ENCODE peak calls at places on chromosomes 1 and 21, in five cellular contexts. One of them, this sample, is unnamed.

GRCh38 chr1:32336963-32337675 is 1.1 kb upstream of the MARCKSL1 start:
- DNase-seq in DND-41: peak; percentile 72
- DNase-seq in mucosa of descending colon: peak; percentile 80
- DNase-seq in PC-9: peak; percentile 48
- DNase-seq in lower lobe of right lung: peak; percentile 84
- DNase-seq in this sample: peak; percentile 63

GRCh38 chr1:145906954-145907755 is 2.7 kb downstream of the ITGA10 start:
- DNase-seq in DND-41: no peak
- DNase-seq in mucosa of descending colon: no peak
- DNase-seq in PC-9: no peak
- DNase-seq in lower lobe of right lung: no peak
- DNase-seq in this sample: no peak

GRCh38 chr1:97630968-97631367 is 289.9 kb downstream of the DPYD start:
- DNase-seq in DND-41: peak; percentile 17
- DNase-seq in mucosa of descending colon: no peak
- DNase-seq in PC-9: no peak
- DNase-seq in lower lobe of right lung: no peak
- DNase-seq in this sample: no peak

GRCh38 chr1:241612533-241613505 is 27.4 kb downstream of the CHML start:
- DNase-seq in DND-41: no peak
- DNase-seq in mucosa of descending colon: no peak
- DNase-seq in PC-9: peak; percentile 79
- DNase-seq in lower lobe of right lung: no peak
- DNase-seq in this sample: no peak

GRCh38 chr1:62435231-62436038 is 1.4 kb upstream of the USP1 start:
- DNase-seq in DND-41: peak; percentile 12
- DNase-seq in mucosa of descending colon: peak; percentile 68
- DNase-seq in PC-9: peak; percentile 43
- DNase-seq in lower lobe of right lung: peak; percentile 51
- DNase-seq in this sample: peak; percentile 24

GRCh38 chr1:223492044-223492443 is 98.8 kb downstream of the CCDC185 start:
- DNase-seq in DND-41: no peak
- DNase-seq in mucosa of descending colon: no peak
- DNase-seq in PC-9: no peak
- DNase-seq in lower lobe of right lung: peak; percentile 69
- DNase-seq in this sample: no peak

GRCh38 chr1:158458263-158458662 is 3.4 kb upstream of the OR10K1 start:
- DNase-seq in DND-41: no peak
- DNase-seq in mucosa of descending colon: no peak
- DNase-seq in PC-9: no peak
- DNase-seq in lower lobe of right lung: no peak
- DNase-seq in this sample: no peak

GRCh38 chr1:44808938-44809917 is 905 bp downstream of the BTBD19 start:
- DNase-seq in DND-41: peak; percentile 88
- DNase-seq in mucosa of descending colon: peak; percentile 87
- DNase-seq in PC-9: no peak
- DNase-seq in lower lobe of right lung: peak; percentile 80
- DNase-seq in this sample: no peak

GRCh38 chr21:45072963-45073300 is 1.4 kb upstream of the ADARB1 start:
- DNase-seq in DND-41: no peak
- DNase-seq in mucosa of descending colon: no peak
- DNase-seq in PC-9: no peak
- DNase-seq in lower lobe of right lung: no peak
- DNase-seq in this sample: no peak

GRCh38 chr1:84624876-84625275 is 50.6 kb upstream of the CTBS start:
- DNase-seq in DND-41: no peak
- DNase-seq in mucosa of descending colon: no peak
- DNase-seq in PC-9: no peak
- DNase-seq in lower lobe of right lung: no peak
- DNase-seq in this sample: no peak

GRCh38 chr1:154877370-154877974 is 7.4 kb upstream of the KCNN3 start:
- DNase-seq in DND-41: no peak
- DNase-seq in mucosa of descending colon: no peak
- DNase-seq in PC-9: peak; percentile 62
- DNase-seq in lower lobe of right lung: no peak
- DNase-seq in this sample: peak; percentile 80

GRCh38 chr21:14538477-14538876 is 7.6 kb downstream of the SAMSN1 start:
- DNase-seq in DND-41: no peak
- DNase-seq in mucosa of descending colon: no peak
- DNase-seq in PC-9: no peak
- DNase-seq in lower lobe of right lung: no peak
- DNase-seq in this sample: no peak

GRCh38 chr21:40546657-40547056 is 300.3 kb downstream of the DSCAM start:
- DNase-seq in DND-41: no peak
- DNase-seq in mucosa of descending colon: no peak
- DNase-seq in PC-9: no peak
- DNase-seq in lower lobe of right lung: no peak
- DNase-seq in this sample: no peak

GRCh38 chr1:4045397-4046010 is 145.4 kb upstream of the C1orf174 start:
- DNase-seq in DND-41: no peak
- DNase-seq in mucosa of descending colon: no peak
- DNase-seq in PC-9: no peak
- DNase-seq in lower lobe of right lung: no peak
- DNase-seq in this sample: no peak

GRCh38 chr1:209103135-209103534 is 480.4 kb upstream of the CAMK1G start:
- DNase-seq in DND-41: no peak
- DNase-seq in mucosa of descending colon: no peak
- DNase-seq in PC-9: no peak
- DNase-seq in lower lobe of right lung: no peak
- DNase-seq in this sample: no peak

GRCh38 chr1:23613191-23614126 is 54.2 kb upstream of the ID3 start:
- DNase-seq in DND-41: peak; percentile 90
- DNase-seq in mucosa of descending colon: peak; percentile 76
- DNase-seq in PC-9: no peak
- DNase-seq in lower lobe of right lung: no peak
- DNase-seq in this sample: no peak

GRCh38 chr1:32204943-32205361 is 519 bp upstream of the IQCC start:
- DNase-seq in DND-41: no peak
- DNase-seq in mucosa of descending colon: peak; percentile 62
- DNase-seq in PC-9: no peak
- DNase-seq in lower lobe of right lung: peak; percentile 59
- DNase-seq in this sample: peak; percentile 62

GRCh38 chr1:214372092-214372491 is 91.1 kb downstream of the SMYD2 start:
- DNase-seq in DND-41: no peak
- DNase-seq in mucosa of descending colon: no peak
- DNase-seq in PC-9: no peak
- DNase-seq in lower lobe of right lung: no peak
- DNase-seq in this sample: no peak

GRCh38 chr21:29949991-29950390 is 10.2 kb upstream of the GRIK1 start:
- DNase-seq in DND-41: no peak
- DNase-seq in mucosa of descending colon: no peak
- DNase-seq in PC-9: no peak
- DNase-seq in lower lobe of right lung: no peak
- DNase-seq in this sample: no peak

GRCh38 chr1:222097646-222098045 is 355.8 kb upstream of the DUSP10 start:
- DNase-seq in DND-41: no peak
- DNase-seq in mucosa of descending colon: no peak
- DNase-seq in PC-9: peak; percentile 50
- DNase-seq in lower lobe of right lung: no peak
- DNase-seq in this sample: no peak

GRCh38 chr1:192952646-192953045 is 106.5 kb downstream of the UCHL5 start:
- DNase-seq in DND-41: no peak
- DNase-seq in mucosa of descending colon: no peak
- DNase-seq in PC-9: no peak
- DNase-seq in lower lobe of right lung: no peak
- DNase-seq in this sample: no peak

GRCh38 chr21:28587748-28588147 is 404.9 kb downstream of the LTN1 start:
- DNase-seq in DND-41: no peak
- DNase-seq in mucosa of descending colon: no peak
- DNase-seq in PC-9: no peak
- DNase-seq in lower lobe of right lung: no peak
- DNase-seq in this sample: no peak

GRCh38 chr1:177181631-177182291 is 11.0 kb downstream of the BRINP2 start:
- DNase-seq in DND-41: no peak
- DNase-seq in mucosa of descending colon: no peak
- DNase-seq in PC-9: no peak
- DNase-seq in lower lobe of right lung: peak; percentile 54
- DNase-seq in this sample: peak; percentile 27

GRCh38 chr1:1678581-1679380 is 13.8 kb downstream of the SLC35E2B start:
- DNase-seq in DND-41: no peak
- DNase-seq in mucosa of descending colon: peak; percentile 88
- DNase-seq in PC-9: no peak
- DNase-seq in lower lobe of right lung: peak; percentile 34
- DNase-seq in this sample: peak; percentile 69

GRCh38 chr1:94609619-94610018 is 68.1 kb upstream of the F3 start:
- DNase-seq in DND-41: no peak
- DNase-seq in mucosa of descending colon: no peak
- DNase-seq in PC-9: no peak
- DNase-seq in lower lobe of right lung: no peak
- DNase-seq in this sample: no peak

GRCh38 chr1:165143437-165144065 is 213.0 kb downstream of the LMX1A start:
- DNase-seq in DND-41: peak; percentile 44
- DNase-seq in mucosa of descending colon: no peak
- DNase-seq in PC-9: no peak
- DNase-seq in lower lobe of right lung: no peak
- DNase-seq in this sample: peak; percentile 18

GRCh38 chr21:16633851-16634521 is 878.9 kb upstream of the CXADR start:
- DNase-seq in DND-41: no peak
- DNase-seq in mucosa of descending colon: no peak
- DNase-seq in PC-9: no peak
- DNase-seq in lower lobe of right lung: no peak
- DNase-seq in this sample: no peak

GRCh38 chr1:228002792-228003191 is 4.0 kb upstream of the WNT3A start:
- DNase-seq in DND-41: no peak
- DNase-seq in mucosa of descending colon: no peak
- DNase-seq in PC-9: no peak
- DNase-seq in lower lobe of right lung: no peak
- DNase-seq in this sample: no peak

GRCh38 chr1:92623187-92623778 is 136.6 kb upstream of the GFI1 start:
- DNase-seq in DND-41: no peak
- DNase-seq in mucosa of descending colon: no peak
- DNase-seq in PC-9: no peak
- DNase-seq in lower lobe of right lung: no peak
- DNase-seq in this sample: no peak

GRCh38 chr1:207025144-207025880 is 7.2 kb downstream of the C1orf116 start:
- DNase-seq in DND-41: no peak
- DNase-seq in mucosa of descending colon: no peak
- DNase-seq in PC-9: peak; percentile 90
- DNase-seq in lower lobe of right lung: peak; percentile 53
- DNase-seq in this sample: no peak

GRCh38 chr21:27269646-27270045 is 302.8 kb upstream of the ADAMTS5 start:
- DNase-seq in DND-41: no peak
- DNase-seq in mucosa of descending colon: no peak
- DNase-seq in PC-9: no peak
- DNase-seq in lower lobe of right lung: no peak
- DNase-seq in this sample: no peak

GRCh38 chr1:38656741-38657140 is 202.8 kb downstream of the RRAGC start:
- DNase-seq in DND-41: no peak
- DNase-seq in mucosa of descending colon: no peak
- DNase-seq in PC-9: no peak
- DNase-seq in lower lobe of right lung: no peak
- DNase-seq in this sample: no peak

GRCh38 chr1:56963667-56964066 is 2.1 kb downstream of the C8B start:
- DNase-seq in DND-41: no peak
- DNase-seq in mucosa of descending colon: no peak
- DNase-seq in PC-9: no peak
- DNase-seq in lower lobe of right lung: no peak
- DNase-seq in this sample: no peak

GRCh38 chr1:53590581-53591515 is 131.6 kb downstream of the DMRTB1 start:
- DNase-seq in DND-41: no peak
- DNase-seq in mucosa of descending colon: no peak
- DNase-seq in PC-9: no peak
- DNase-seq in lower lobe of right lung: no peak
- DNase-seq in this sample: no peak

GRCh38 chr1:147539122-147539575 is 2.2 kb upstream of the BCL9 start:
- DNase-seq in DND-41: no peak
- DNase-seq in mucosa of descending colon: no peak
- DNase-seq in PC-9: peak; percentile 94
- DNase-seq in lower lobe of right lung: no peak
- DNase-seq in this sample: no peak

GRCh38 chr21:42227909-42228708 is 9.2 kb downstream of the ABCG1 start:
- DNase-seq in DND-41: peak; percentile 96
- DNase-seq in mucosa of descending colon: peak; percentile 96
- DNase-seq in PC-9: peak; percentile 93
- DNase-seq in lower lobe of right lung: peak; percentile 93
- DNase-seq in this sample: peak; percentile 79

GRCh38 chr1:226697608-226698544 is 41.2 kb downstream of the ITPKB start:
- DNase-seq in DND-41: no peak
- DNase-seq in mucosa of descending colon: no peak
- DNase-seq in PC-9: no peak
- DNase-seq in lower lobe of right lung: no peak
- DNase-seq in this sample: no peak
- H3K4me1 ChIP-seq in DND-41: peaks cover 8% of the 10 kb centered on the region
- H3K4me1 ChIP-seq in mucosa of descending colon: peaks cover 3% of the 10 kb centered on the region
- H3K4me1 ChIP-seq in PC-9: peaks cover 16% of the 10 kb centered on the region
- H3K4me1 ChIP-seq in lower lobe of right lung: peaks cover 33% of the 10 kb centered on the region
- H3K4me1 ChIP-seq in this sample: no peaks in the 10 kb centered on the region

DNA sequence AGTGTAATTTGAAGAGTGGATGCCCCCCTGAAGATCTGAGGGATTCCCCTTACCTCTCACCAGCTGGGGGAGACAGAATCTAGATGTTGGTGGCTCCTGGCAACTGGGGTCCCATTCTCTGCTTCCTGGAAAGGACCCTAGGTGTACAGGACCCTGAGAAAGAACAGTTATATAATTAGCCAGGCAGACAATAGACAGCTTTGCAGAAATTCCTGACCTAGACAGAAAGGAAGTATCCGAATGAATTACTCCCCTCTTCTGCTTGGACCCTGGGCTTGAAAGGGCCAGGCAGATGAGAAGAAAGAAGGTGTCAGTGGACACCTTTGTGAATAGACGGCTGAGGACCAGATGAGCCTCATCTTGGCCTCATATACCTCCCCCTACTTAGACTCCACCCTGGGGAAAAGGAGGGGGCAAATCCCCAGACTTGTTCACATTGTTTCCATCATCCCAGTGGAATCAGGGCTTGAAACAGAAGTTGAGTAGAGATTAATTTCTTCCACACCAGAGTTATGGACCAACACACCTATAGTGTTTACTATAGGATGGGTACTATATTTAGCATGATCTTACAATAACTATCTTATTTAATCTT is 1.8 kb upstream of the IQGAP3 start:
- DNase-seq in DND-41: no peak
- DNase-seq in mucosa of descending colon: no peak
- DNase-seq in PC-9: no peak
- DNase-seq in lower lobe of right lung: no peak
- DNase-seq in this sample: no peak
- TF ChIP-seq CTCF in DND-41: peak; percentile 20
- TF ChIP-seq CTCF in mucosa of descending colon: no peak
- TF ChIP-seq CTCF in PC-9: no peak
- TF ChIP-seq CTCF in lower lobe of right lung: no peak
- TF ChIP-seq CTCF in this sample: no peak

DNA sequence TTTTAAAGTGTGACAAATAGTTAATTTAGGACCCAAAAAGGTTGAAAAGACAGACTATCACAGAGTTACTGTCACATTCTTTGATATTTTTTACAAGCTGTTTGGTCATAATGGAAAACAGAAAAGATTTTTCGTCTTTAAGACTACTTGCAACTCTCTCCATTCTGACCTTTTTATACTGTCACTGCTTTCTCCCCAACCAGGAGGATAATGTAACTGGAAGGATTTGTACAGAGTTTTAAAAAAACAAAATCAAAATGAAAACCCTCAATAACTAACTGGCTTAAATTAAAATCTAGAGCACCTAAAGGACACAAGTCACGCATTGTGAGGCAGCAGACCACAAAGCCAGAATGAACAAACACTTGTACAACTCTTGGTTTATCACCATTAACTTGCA is 257.7 kb downstream of the FAF1 start:
- DNase-seq in DND-41: no peak
- DNase-seq in mucosa of descending colon: no peak
- DNase-seq in PC-9: no peak
- DNase-seq in lower lobe of right lung: no peak
- DNase-seq in this sample: no peak
- H3K4me1 ChIP-seq in DND-41: no peaks in the 10 kb centered on the region
- H3K4me1 ChIP-seq in mucosa of descending colon: no peaks in the 10 kb centered on the region
- H3K4me1 ChIP-seq in PC-9: no peaks in the 10 kb centered on the region
- H3K4me1 ChIP-seq in lower lobe of right lung: peaks cover 10% of the 10 kb centered on the region
- H3K4me1 ChIP-seq in this sample: peaks cover 20% of the 10 kb centered on the region

GRCh38 chr21:39115659-39116235 is 67.5 kb downstream of the PSMG1 start:
- DNase-seq in DND-41: no peak
- DNase-seq in mucosa of descending colon: no peak
- DNase-seq in PC-9: no peak
- DNase-seq in lower lobe of right lung: no peak
- DNase-seq in this sample: no peak
- TF ChIP-seq CTCF in DND-41: peak; percentile 21
- TF ChIP-seq CTCF in mucosa of descending colon: no peak
- TF ChIP-seq CTCF in PC-9: no peak
- TF ChIP-seq CTCF in lower lobe of right lung: no peak
- TF ChIP-seq CTCF in this sample: no peak